ENCODE peak calls at places on chromosomes 5 and 9, in eight cellular contexts. C, O, D, E, R, F, L and J are unnamed samples.

GRCh38 chr5:154944716-154945115 is 3.8 kb downstream of the MRPL22 start:
- DNase-seq in C (no peak), O (no peak), D (no peak), E (no peak), R (no peak), F (no peak), L (no peak), J (no peak)

GRCh38 chr9:134297082-134297415 is 29.2 kb upstream of the RXRA start:
- DNase-seq in C (no peak), O (no peak), D (no peak), E (no peak), R (no peak), F (no peak), L (no peak), J (no peak)

GRCh38 chr9:8408575-8409190 is 609.1 kb upstream of the DMAC1 start:
- DNase-seq in C (no peak), O (no peak), D (no peak), E (no peak), R (no peak), F (no peak), L (no peak), J (no peak)

GRCh38 chr9:129446828-129447550 is 173.9 kb downstream of the C9orf50 start:
- DNase-seq in C (no peak), O (no peak), D (no peak), E (no peak), R (no peak), F (no peak), L (peak; percentile 47), J (no peak)

GRCh38 chr9:78826521-78826920 is 529.6 kb downstream of the PSAT1 start:
- DNase-seq in C (peak; percentile 21), O (no peak), D (no peak), E (no peak), R (no peak), F (no peak), L (no peak), J (no peak)

GRCh38 chr5:151456321-151456940 is 9.0 kb downstream of the SLC36A1 start:
- DNase-seq in C (no peak), O (no peak), D (no peak), E (no peak), R (no peak), F (no peak), L (no peak), J (no peak)

GRCh38 chr9:138074516-138074915 is 196.9 kb downstream of the CACNA1B start:
- DNase-seq in C (no peak), O (peak; percentile 31), D (no peak), E (no peak), R (no peak), F (no peak), L (no peak), J (no peak)

GRCh38 chr9:87080512-87081225 is 133.4 kb upstream of the GAS1 start:
- DNase-seq in C (no peak), O (no peak), D (peak; percentile 7), E (no peak), R (peak; percentile 11), F (no peak), L (peak; percentile 17), J (no peak)

GRCh38 chr5:125283372-125283771 is 536.9 kb upstream of the ZNF608 start:
- DNase-seq in C (no peak), O (no peak), D (no peak), E (no peak), R (no peak), F (no peak), L (no peak), J (no peak)

GRCh38 chr9:135507104-135508035 is 6.9 kb downstream of the MRPS2 start:
- DNase-seq in C (no peak), O (peak; percentile 40), D (no peak), E (no peak), R (no peak), F (no peak), L (no peak), J (no peak)

GRCh38 chr5:176817369-176817841 is 7.0 kb downstream of the UNC5A start:
- DNase-seq in C (no peak), O (no peak), D (no peak), E (no peak), R (no peak), F (no peak), L (no peak), J (no peak)

GRCh38 chr5:161378701-161379100 is 167.8 kb downstream of the GABRB2 start:
- DNase-seq in C (no peak), O (no peak), D (no peak), E (no peak), R (no peak), F (no peak), L (no peak), J (no peak)

GRCh38 chr9:93680445-93681315 is 104.3 kb downstream of the PHF2 start:
- DNase-seq in C (no peak), O (peak; percentile 40), D (no peak), E (no peak), R (no peak), F (no peak), L (no peak), J (peak; percentile 3)

GRCh38 chr5:7805379-7805778 is 45.6 kb downstream of the CFAP90 start:
- DNase-seq in C (no peak), O (no peak), D (no peak), E (no peak), R (no peak), F (peak; percentile 22), L (peak; percentile 14), J (no peak)

GRCh38 chr5:2352101-2352861 is 399.2 kb downstream of the IRX2 start:
- DNase-seq in C (no peak), O (no peak), D (no peak), E (no peak), R (no peak), F (no peak), L (no peak), J (no peak)

GRCh38 chr5:81233080-81233634 is at the start of gene CKMT2:
- DNase-seq in C (peak; percentile 64), O (peak; percentile 74), D (no peak), E (peak; percentile 17), R (peak; percentile 15), F (peak; percentile 73), L (peak; percentile 46), J (peak; percentile 59)